ENCODE peak calls at places on chromosomes 4 and X, in seven cellular contexts. C, F, M, N, L, Z and P are unnamed samples.

GRCh38 chrX:148659481-148659880 is 159.1 kb downstream of the AFF2 start:
- DNase-seq in Z (no peak), L (no peak), N (no peak), C (no peak), M (no peak), F (peak), P (no peak)

GRCh38 chrX:145825896-145826295 is 8.3 kb downstream of the SLITRK2 start:
- DNase-seq in M (no peak), L (peak), N (no peak), C (peak), F (peak), Z (no peak), P (peak)

GRCh38 chr4:75708218-75708691 is 16.1 kb upstream of the USO1 start:
- DNase-seq in M (no peak), C (peak), F (no peak), N (no peak), Z (peak), L (no peak), P (peak)

GRCh38 chrX:87728459-87728858 is 210.9 kb downstream of the KLHL4 start:
- DNase-seq in N (no peak), F (no peak), Z (no peak), C (no peak), M (no peak), L (no peak), P (no peak)

GRCh38 chr4:101864660-101865059 is 74.1 kb downstream of the BANK1 start:
- DNase-seq in Z (no peak), N (no peak), F (no peak), L (no peak), C (no peak), M (no peak), P (no peak)

GRCh38 chrX:68286076-68286475 is 147.2 kb downstream of the OPHN1 start:
- DNase-seq in F (peak), M (no peak), Z (no peak), C (no peak), N (no peak), L (peak), P (no peak)

GRCh38 chr4:7398788-7399432 is 35.8 kb downstream of the PSAPL1 start:
- DNase-seq in F (no peak), Z (no peak), M (no peak), C (no peak), N (no peak), L (no peak), P (no peak)

GRCh38 chr4:41611881-41612871 is 74.2 kb downstream of the LIMCH1 start:
- DNase-seq in L (no peak), C (peak), M (no peak), Z (no peak), N (peak), F (peak), P (peak)

GRCh38 chrX:138858438-138858837 is 146.9 kb upstream of the FGF13 start:
- DNase-seq in M (no peak), N (no peak), C (no peak), Z (no peak), L (peak), F (peak), P (no peak)

GRCh38 chrX:153387987-153388721 is 13.0 kb downstream of the PNMA6E start:
- DNase-seq in C (no peak), Z (no peak), L (no peak), F (no peak), N (no peak), M (no peak), P (no peak)

GRCh38 chr4:6765703-6766102 is 16.8 kb upstream of the KIAA0232 start:
- DNase-seq in L (no peak), Z (no peak), M (no peak), C (no peak), F (no peak), N (no peak), P (no peak)

GRCh38 chrX:22095306-22095705 is 63.2 kb downstream of the PHEX start:
- DNase-seq in C (peak), M (no peak), L (peak), F (no peak), N (peak), Z (no peak), P (peak)

GRCh38 chrX:25599061-25599460 is 539.1 kb upstream of the MAGEB18 start:
- DNase-seq in N (no peak), Z (no peak), L (no peak), C (no peak), M (no peak), F (peak), P (no peak)

GRCh38 chrX:108018659-108019381 is 26.0 kb upstream of the VSIG1 start:
- DNase-seq in M (no peak), N (no peak), L (no peak), C (no peak), F (no peak), Z (peak), P (no peak)

GRCh38 chr4:94452476-94453300 is 946 bp downstream of the PDLIM5 start:
- DNase-seq in F (peak), N (peak), L (peak), C (peak), M (peak), Z (no peak), P (peak)